ENCODE peak calls at places on chromosomes 5 and 9, in eight cellular contexts. One of them, this sample, is unnamed.

GRCh38 chr5:132090107-132090506 is 16.5 kb downstream of the CSF2 start:
- DNase-seq in PC-3: peak; percentile 89
- DNase-seq in hepatocyte: no peak
- DNase-seq in uterus: no peak
- DNase-seq in right lobe of liver: no peak
- DNase-seq in HL-60: no peak
- DNase-seq in heart right ventricle: no peak
- DNase-seq in BJ: peak; percentile 58
- DNase-seq in this sample: no peak

GRCh38 chr9:34994429-34995287 is 5.1 kb downstream of the DNAJB5 start:
- DNase-seq in hepatocyte: peak; percentile 66
- DNase-seq in right lobe of liver: no peak
- DNase-seq in HL-60: no peak
- DNase-seq in uterus: peak; percentile 60
- DNase-seq in PC-3: peak; percentile 63
- DNase-seq in BJ: no peak
- DNase-seq in heart right ventricle: no peak
- DNase-seq in this sample: peak; percentile 59

GRCh38 chr5:179852993-179853547 is 5.5 kb downstream of the MRNIP start:
- DNase-seq in PC-3: no peak
- DNase-seq in right lobe of liver: no peak
- DNase-seq in heart right ventricle: no peak
- DNase-seq in uterus: no peak
- DNase-seq in HL-60: no peak
- DNase-seq in BJ: no peak
- DNase-seq in hepatocyte: no peak
- DNase-seq in this sample: no peak

GRCh38 chr9:32384364-32385134 is at the start of gene ACO1:
- DNase-seq in PC-3: peak; percentile 81
- DNase-seq in HL-60: peak; percentile 27
- DNase-seq in uterus: peak; percentile 87
- DNase-seq in hepatocyte: peak; percentile 96
- DNase-seq in heart right ventricle: peak; percentile 94
- DNase-seq in right lobe of liver: peak; percentile 96
- DNase-seq in BJ: no peak
- DNase-seq in this sample: peak; percentile 78

GRCh38 chr5:672329-673139 is 20.6 kb downstream of the TPPP start:
- DNase-seq in HL-60: no peak
- DNase-seq in BJ: peak; percentile 28
- DNase-seq in right lobe of liver: peak; percentile 77
- DNase-seq in heart right ventricle: peak; percentile 87
- DNase-seq in PC-3: peak; percentile 90
- DNase-seq in hepatocyte: peak; percentile 93
- DNase-seq in uterus: peak; percentile 79
- DNase-seq in this sample: peak; percentile 79

GRCh38 chr5:88425124-88425523 is 156.5 kb upstream of the TMEM161B start:
- DNase-seq in right lobe of liver: no peak
- DNase-seq in BJ: no peak
- DNase-seq in HL-60: no peak
- DNase-seq in PC-3: no peak
- DNase-seq in uterus: no peak
- DNase-seq in heart right ventricle: no peak
- DNase-seq in hepatocyte: no peak
- DNase-seq in this sample: no peak

GRCh38 chr5:146703899-146704298 is 174.7 kb downstream of the PPP2R2B start:
- DNase-seq in uterus: no peak
- DNase-seq in hepatocyte: no peak
- DNase-seq in PC-3: no peak
- DNase-seq in HL-60: no peak
- DNase-seq in BJ: no peak
- DNase-seq in right lobe of liver: no peak
- DNase-seq in heart right ventricle: no peak
- DNase-seq in this sample: no peak

GRCh38 chr9:35186524-35186923 is 24.7 kb downstream of the UNC13B start:
- DNase-seq in PC-3: no peak
- DNase-seq in right lobe of liver: no peak
- DNase-seq in hepatocyte: no peak
- DNase-seq in heart right ventricle: no peak
- DNase-seq in BJ: no peak
- DNase-seq in HL-60: no peak
- DNase-seq in uterus: no peak
- DNase-seq in this sample: peak; percentile 16

GRCh38 chr5:72427488-72428437 is 79.4 kb downstream of the ZNF366 start:
- DNase-seq in HL-60: no peak
- DNase-seq in BJ: peak; percentile 18
- DNase-seq in right lobe of liver: no peak
- DNase-seq in uterus: no peak
- DNase-seq in heart right ventricle: no peak
- DNase-seq in hepatocyte: peak; percentile 30
- DNase-seq in PC-3: no peak
- DNase-seq in this sample: no peak

GRCh38 chr9:126781717-126782388 is 23.0 kb upstream of the ZBTB43 start:
- DNase-seq in PC-3: peak; percentile 85
- DNase-seq in heart right ventricle: peak; percentile 88
- DNase-seq in uterus: peak; percentile 65
- DNase-seq in HL-60: no peak
- DNase-seq in hepatocyte: peak; percentile 90
- DNase-seq in BJ: no peak
- DNase-seq in right lobe of liver: peak; percentile 77
- DNase-seq in this sample: peak; percentile 96

GRCh38 chr5:90982576-90982975 is 400.5 kb downstream of the ARRDC3 start:
- DNase-seq in right lobe of liver: no peak
- DNase-seq in PC-3: no peak
- DNase-seq in uterus: no peak
- DNase-seq in BJ: no peak
- DNase-seq in heart right ventricle: no peak
- DNase-seq in HL-60: no peak
- DNase-seq in hepatocyte: no peak
- DNase-seq in this sample: no peak

GRCh38 chr5:148229840-148230239 is 8.5 kb upstream of the MARCOL start:
- DNase-seq in right lobe of liver: no peak
- DNase-seq in HL-60: no peak
- DNase-seq in hepatocyte: no peak
- DNase-seq in uterus: no peak
- DNase-seq in PC-3: no peak
- DNase-seq in BJ: no peak
- DNase-seq in heart right ventricle: no peak
- DNase-seq in this sample: no peak

GRCh38 chr5:113140837-113141661 is 164.5 kb downstream of the DCP2 start:
- DNase-seq in HL-60: no peak
- DNase-seq in PC-3: peak; percentile 28
- DNase-seq in heart right ventricle: no peak
- DNase-seq in BJ: peak; percentile 69
- DNase-seq in hepatocyte: peak; percentile 38
- DNase-seq in uterus: peak; percentile 40
- DNase-seq in right lobe of liver: no peak
- DNase-seq in this sample: peak; percentile 65

GRCh38 chr5:32312194-32312681 is 501 bp downstream of the MTMR12 start:
- DNase-seq in uterus: peak; percentile 67
- DNase-seq in BJ: no peak
- DNase-seq in hepatocyte: peak; percentile 85
- DNase-seq in heart right ventricle: peak; percentile 79
- DNase-seq in right lobe of liver: peak; percentile 80
- DNase-seq in HL-60: no peak
- DNase-seq in PC-3: peak; percentile 56
- DNase-seq in this sample: peak; percentile 44

DNA sequence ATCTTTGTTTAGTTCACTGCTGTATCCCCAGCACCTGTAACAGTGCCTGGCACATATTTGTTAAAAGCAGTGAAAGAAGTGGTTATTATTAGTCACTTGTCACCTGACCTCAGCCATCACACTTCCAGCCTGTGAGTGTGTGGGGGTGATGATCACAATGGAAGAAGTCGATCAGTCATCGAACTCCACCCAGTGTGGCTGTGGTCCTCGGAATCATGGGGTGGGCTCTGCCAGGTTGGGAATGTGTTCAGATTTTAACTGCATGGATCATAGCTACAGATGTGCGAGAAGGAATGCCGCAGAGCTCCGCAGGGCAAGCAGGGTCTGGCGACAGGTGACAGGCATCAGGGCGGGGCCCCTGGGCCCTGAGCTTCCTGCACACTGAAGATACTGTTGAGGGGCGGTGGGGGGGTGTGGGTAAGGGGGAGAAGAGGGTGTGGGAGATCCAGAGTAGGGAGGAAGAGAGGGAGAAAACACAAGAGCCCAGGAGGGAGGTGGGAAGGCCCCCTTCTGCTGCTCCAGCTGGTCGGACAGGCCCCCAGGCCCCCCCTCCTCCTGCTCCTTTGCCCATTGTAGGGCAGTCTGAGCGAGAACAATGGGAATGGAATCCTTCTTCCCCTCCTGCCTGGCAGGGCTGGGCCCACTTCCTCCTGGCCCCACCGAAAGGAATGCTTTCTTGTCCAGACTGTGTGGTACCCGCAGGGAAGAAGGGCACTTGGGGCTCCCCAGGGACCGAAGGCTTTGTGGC is 89.6 kb downstream of the SPRY4 start:
- DNase-seq in HL-60: no peak
- DNase-seq in heart right ventricle: no peak
- DNase-seq in BJ: no peak
- DNase-seq in PC-3: peak; percentile 12
- DNase-seq in hepatocyte: no peak
- DNase-seq in uterus: no peak
- DNase-seq in right lobe of liver: no peak
- DNase-seq in this sample: peak; percentile 62
- H3K4me3 ChIP-seq in HL-60: no peak overlapping the region
- H3K4me3 ChIP-seq in heart right ventricle: no peak overlapping the region
- H3K4me3 ChIP-seq in BJ: no peak overlapping the region
- H3K4me3 ChIP-seq in PC-3: no peak overlapping the region
- H3K4me3 ChIP-seq in hepatocyte: no peak overlapping the region
- H3K4me3 ChIP-seq in uterus: no peak overlapping the region
- H3K4me3 ChIP-seq in right lobe of liver: no peak overlapping the region
- H3K4me3 ChIP-seq in this sample: no peak overlapping the region

DNA sequence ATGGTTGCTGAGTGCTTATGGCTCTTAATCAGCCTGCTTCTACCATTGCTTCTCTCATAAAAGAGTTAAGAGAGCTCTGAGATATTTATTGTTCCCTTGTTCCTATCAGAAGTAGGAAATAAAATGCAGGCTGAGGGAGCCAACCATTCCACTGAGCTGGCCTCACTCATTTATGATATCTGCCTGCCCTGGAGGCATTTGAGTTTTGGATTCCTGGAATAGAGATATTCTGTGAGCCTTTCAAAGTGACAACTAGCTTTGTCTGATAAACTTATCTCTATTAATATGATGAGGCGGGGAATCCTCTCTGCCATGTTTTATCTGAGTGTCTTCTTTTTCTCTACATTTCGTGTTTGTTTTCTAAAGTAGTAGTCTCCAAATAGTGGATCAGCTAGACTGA is 162.5 kb downstream of the DMAC1 start:
- DNase-seq in heart right ventricle: no peak
- DNase-seq in BJ: no peak
- DNase-seq in uterus: no peak
- DNase-seq in right lobe of liver: no peak
- DNase-seq in PC-3: no peak
- DNase-seq in HL-60: no peak
- DNase-seq in hepatocyte: no peak
- DNase-seq in this sample: no peak
- H3K27me3 ChIP-seq in heart right ventricle: no peaks in the 10 kb centered on the region
- H3K27me3 ChIP-seq in BJ: no peaks in the 10 kb centered on the region
- H3K27me3 ChIP-seq in uterus: no peaks in the 10 kb centered on the region
- H3K27me3 ChIP-seq in right lobe of liver: no peaks in the 10 kb centered on the region
- H3K27me3 ChIP-seq in PC-3: no peaks in the 10 kb centered on the region
- H3K27me3 ChIP-seq in HL-60: no peaks in the 10 kb centered on the region
- H3K27me3 ChIP-seq in hepatocyte: no peaks in the 10 kb centered on the region
- H3K27me3 ChIP-seq in this sample: no peaks in the 10 kb centered on the region

GRCh38 chr5:151496041-151496484 is 48.7 kb downstream of the SLC36A1 start:
- DNase-seq in BJ: no peak
- DNase-seq in uterus: no peak
- DNase-seq in heart right ventricle: no peak
- DNase-seq in PC-3: no peak
- DNase-seq in right lobe of liver: no peak
- DNase-seq in HL-60: no peak
- DNase-seq in hepatocyte: no peak
- DNase-seq in this sample: peak; percentile 76

GRCh38 chr5:151499636-151500035 is 52.2 kb downstream of the SLC36A1 start:
- DNase-seq in right lobe of liver: no peak
- DNase-seq in PC-3: no peak
- DNase-seq in BJ: no peak
- DNase-seq in uterus: no peak
- DNase-seq in heart right ventricle: no peak
- DNase-seq in hepatocyte: no peak
- DNase-seq in HL-60: no peak
- DNase-seq in this sample: no peak

GRCh38 chr5:151498395-151499155 is 51.2 kb downstream of the SLC36A1 start:
- DNase-seq in hepatocyte: no peak
- DNase-seq in PC-3: no peak
- DNase-seq in uterus: no peak
- DNase-seq in BJ: no peak
- DNase-seq in HL-60: no peak
- DNase-seq in right lobe of liver: no peak
- DNase-seq in heart right ventricle: no peak
- DNase-seq in this sample: no peak

GRCh38 chr5:151495330-151495729 is 47.9 kb downstream of the SLC36A1 start:
- DNase-seq in PC-3: no peak
- DNase-seq in BJ: no peak
- DNase-seq in hepatocyte: no peak
- DNase-seq in heart right ventricle: no peak
- DNase-seq in HL-60: no peak
- DNase-seq in uterus: no peak
- DNase-seq in right lobe of liver: no peak
- DNase-seq in this sample: no peak

GRCh38 chr5:151497391-151498002 is 50.1 kb downstream of the SLC36A1 start:
- DNase-seq in PC-3: no peak
- DNase-seq in right lobe of liver: no peak
- DNase-seq in heart right ventricle: no peak
- DNase-seq in BJ: no peak
- DNase-seq in uterus: no peak
- DNase-seq in HL-60: no peak
- DNase-seq in hepatocyte: no peak
- DNase-seq in this sample: no peak
- H3K4me3 ChIP-seq in PC-3: no peak overlapping the region
- H3K4me3 ChIP-seq in right lobe of liver: no peak overlapping the region
- H3K4me3 ChIP-seq in heart right ventricle: no peak overlapping the region
- H3K4me3 ChIP-seq in BJ: no peak overlapping the region
- H3K4me3 ChIP-seq in uterus: no peak overlapping the region
- H3K4me3 ChIP-seq in HL-60: no peak overlapping the region
- H3K4me3 ChIP-seq in hepatocyte: no peak overlapping the region
- H3K4me3 ChIP-seq in this sample: no peak overlapping the region

DNA sequence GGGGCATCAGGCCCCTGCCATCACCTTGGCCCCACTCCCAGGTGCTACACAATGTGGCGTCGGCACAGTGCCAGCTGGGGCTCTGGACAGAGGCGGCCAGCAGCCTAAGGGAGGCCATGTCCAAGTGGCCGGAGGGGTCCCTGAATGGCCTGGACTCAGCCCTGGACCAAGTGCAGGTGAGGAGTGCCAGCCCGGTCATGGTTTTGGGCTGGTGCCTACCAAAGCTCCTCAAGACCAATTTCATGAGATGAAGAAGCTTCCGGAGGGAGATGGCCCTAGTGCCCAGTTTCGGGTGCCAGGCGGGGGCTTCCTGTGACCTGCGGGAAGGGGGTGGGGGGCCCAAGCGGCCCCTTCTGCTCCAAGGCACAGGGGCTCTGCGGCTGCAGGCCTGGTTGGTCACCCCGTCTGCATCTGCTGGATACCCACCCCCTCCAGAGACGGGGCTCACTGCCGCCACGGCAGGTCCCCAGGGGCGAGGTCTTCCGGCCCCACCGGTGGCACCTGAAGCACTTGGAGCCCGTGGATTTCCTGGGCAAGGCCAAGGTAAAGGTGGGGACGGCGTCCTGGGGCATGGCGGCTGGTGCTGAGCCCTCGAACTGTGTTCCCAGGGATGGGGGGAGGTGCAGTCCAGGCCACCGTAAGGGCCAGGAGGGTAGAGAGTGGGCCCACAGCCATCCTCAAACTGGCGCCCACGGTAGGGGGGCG is 5.8 kb downstream of the NOXA1 start:
- DNase-seq in PC-3: no peak
- DNase-seq in BJ: no peak
- DNase-seq in right lobe of liver: peak; percentile 50
- DNase-seq in heart right ventricle: peak; percentile 15
- DNase-seq in HL-60: no peak
- DNase-seq in uterus: no peak
- DNase-seq in hepatocyte: no peak
- DNase-seq in this sample: no peak
- H3K27me3 ChIP-seq in PC-3: no peaks in the 10 kb centered on the region
- H3K27me3 ChIP-seq in BJ: no peaks in the 10 kb centered on the region
- H3K27me3 ChIP-seq in right lobe of liver: no peaks in the 10 kb centered on the region
- H3K27me3 ChIP-seq in heart right ventricle: no peaks in the 10 kb centered on the region
- H3K27me3 ChIP-seq in HL-60: no peaks in the 10 kb centered on the region
- H3K27me3 ChIP-seq in uterus: no peaks in the 10 kb centered on the region
- H3K27me3 ChIP-seq in hepatocyte: no peaks in the 10 kb centered on the region
- H3K27me3 ChIP-seq in this sample: no peaks in the 10 kb centered on the region